ENCODE peak calls at places on chromosomes 13 and 19, in seven cellular contexts. H is spleen; I is uterus; F is substantia nigra; Y is lung; M is ascending aorta; C is CD4-positive, alpha-beta T cell. B is an unnamed sample.

GRCh38 chr19:44602071-44602470 is 11.3 kb upstream of the IGSF23 start:
- DNase-seq in H (no peak), I (no peak), F (no peak), Y (no peak), M (no peak), C (no peak), B (peak)

GRCh38 chr13:41976491-41976890 is 15.6 kb upstream of the VWA8 start:
- DNase-seq in H (no peak), I (no peak), F (no peak), Y (no peak), M (no peak), C (no peak), B (no peak)

GRCh38 chr19:11465605-11466004 is 15.2 kb downstream of the ELAVL3 start:
- DNase-seq in H (no peak), I (no peak), F (no peak), Y (no peak), M (no peak), C (no peak), B (no peak)

GRCh38 chr13:27274631-27275030 is 4.0 kb downstream of the RASL11A start:
- DNase-seq in H (no peak), I (no peak), F (no peak), Y (no peak), M (no peak), C (no peak), B (no peak)

GRCh38 chr19:17997969-17998826 is 9.8 kb upstream of the ARRDC2 start:
- DNase-seq in H (peak), I (no peak), F (no peak), Y (no peak), M (no peak), C (no peak), B (no peak)

GRCh38 chr19:15934332-15935078 is at the start of gene CYP4F11:
- DNase-seq in H (no peak), I (no peak), F (peak), Y (no peak), M (no peak), C (no peak), B (peak)

GRCh38 chr13:78601124-78601885 is 2.0 kb downstream of the POU4F1 start:
- DNase-seq in H (peak), I (no peak), F (no peak), Y (no peak), M (no peak), C (no peak), B (no peak)

GRCh38 chr13:27679896-27680295 is 58.2 kb downstream of the POLR1D start:
- DNase-seq in H (no peak), I (no peak), F (no peak), Y (no peak), M (no peak), C (no peak), B (no peak)

GRCh38 chr13:98923641-98924397 is 54.0 kb downstream of the DOCK9 start:
- DNase-seq in H (no peak), I (no peak), F (no peak), Y (no peak), M (no peak), C (no peak), B (no peak)

GRCh38 chr13:113974304-113975281 is 717 bp upstream of the C13orf46 start:
- DNase-seq in H (peak), I (no peak), F (no peak), Y (no peak), M (no peak), C (no peak), B (no peak)

GRCh38 chr19:55305491-55305890 is 19.6 kb downstream of the TMEM150B start:
- DNase-seq in H (no peak), I (peak), F (no peak), Y (no peak), M (no peak), C (peak), B (no peak)

GRCh38 chr13:113897966-113898365 is 34.1 kb upstream of the GAS6 start:
- DNase-seq in H (no peak), I (no peak), F (no peak), Y (peak), M (no peak), C (no peak), B (no peak)

GRCh38 chr13:97621631-97622030 is 187.7 kb downstream of the RAP2A start:
- DNase-seq in H (no peak), I (no peak), F (no peak), Y (no peak), M (no peak), C (no peak), B (no peak)

GRCh38 chr13:103349664-103350063 is 283.4 kb upstream of the SLC10A2 start:
- DNase-seq in H (no peak), I (no peak), F (no peak), Y (no peak), M (no peak), C (no peak), B (no peak)

GRCh38 chr19:2634228-2634951 is 68.1 kb downstream of the GNG7 start:
- DNase-seq in H (peak), I (no peak), F (no peak), Y (peak), M (no peak), C (no peak), B (no peak)

GRCh38 chr19:11205939-11206570 is 8.7 kb upstream of the KANK2 start:
- DNase-seq in H (no peak), I (no peak), F (no peak), Y (no peak), M (no peak), C (no peak), B (no peak)

GRCh38 chr13:73970413-73971055 is 163.7 kb downstream of the KLF12 start:
- DNase-seq in H (no peak), I (no peak), F (no peak), Y (no peak), M (no peak), C (no peak), B (no peak)

GRCh38 chr13:58495668-58496067 is 864.1 kb downstream of the PCDH17 start:
- DNase-seq in H (no peak), I (no peak), F (no peak), Y (no peak), M (no peak), C (no peak), B (no peak)

GRCh38 chr19:1066251-1066747 is 668 bp upstream of the ARHGAP45 start:
- DNase-seq in H (peak), I (no peak), F (no peak), Y (no peak), M (no peak), C (no peak), B (no peak)

GRCh38 chr13:110711778-110712070 is 1.8 kb upstream of the ING1 start:
- DNase-seq in H (peak), I (no peak), F (no peak), Y (no peak), M (no peak), C (no peak), B (no peak)

GRCh38 chr19:29526730-29527499 is 1.1 kb downstream of the VSTM2B start:
- DNase-seq in H (peak), I (no peak), F (peak), Y (no peak), M (no peak), C (no peak), B (no peak)

GRCh38 chr19:16899566-16900075 is 10.8 kb downstream of the F2RL3 start:
- DNase-seq in H (peak), I (no peak), F (no peak), Y (no peak), M (no peak), C (no peak), B (no peak)

GRCh38 chr13:44259045-44260042 is 114.3 kb upstream of the SERP2 start:
- DNase-seq in H (no peak), I (peak), F (no peak), Y (peak), M (peak), C (peak), B (no peak)

GRCh38 chr19:40907968-40908735 is 26.1 kb upstream of the CYP2A7 start:
- DNase-seq in H (peak), I (peak), F (no peak), Y (peak), M (no peak), C (peak), B (no peak)

GRCh38 chr13:110507678-110508381 is 53.7 kb downstream of the RAB20 start:
- DNase-seq in H (no peak), I (no peak), F (no peak), Y (peak), M (no peak), C (no peak), B (no peak)

GRCh38 chr13:95676100-95676774 is 702 bp upstream of the DNAJC3 start:
- DNase-seq in H (peak), I (no peak), F (no peak), Y (no peak), M (no peak), C (no peak), B (no peak)

GRCh38 chr19:53290758-53291549 is 23.4 kb upstream of the VN1R4 start:
- DNase-seq in H (no peak), I (no peak), F (no peak), Y (no peak), M (no peak), C (no peak), B (no peak)

GRCh38 chr13:72788831-72789230 is 6.9 kb downstream of the PIBF1 start:
- DNase-seq in H (no peak), I (no peak), F (no peak), Y (no peak), M (no peak), C (no peak), B (no peak)

GRCh38 chr19:54465367-54466109 is 2.0 kb upstream of the LENG9 start:
- DNase-seq in H (peak), I (no peak), F (no peak), Y (no peak), M (no peak), C (no peak), B (no peak)

GRCh38 chr13:59722580-59722900 is 441.2 kb downstream of the DIAPH3 start:
- DNase-seq in H (no peak), I (no peak), F (no peak), Y (no peak), M (no peak), C (no peak), B (no peak)

GRCh38 chr19:45899919-45900589 is 2.4 kb downstream of the MYPOP start:
- DNase-seq in H (no peak), I (no peak), F (no peak), Y (no peak), M (no peak), C (no peak), B (no peak)

GRCh38 chr19:17872251-17873001 is 681 bp downstream of the SLC5A5 start:
- DNase-seq in H (peak), I (no peak), F (no peak), Y (no peak), M (no peak), C (no peak), B (no peak)

GRCh38 chr19:11361037-11361770 is 6.0 kb downstream of the PLPPR2 start:
- DNase-seq in H (no peak), I (no peak), F (no peak), Y (peak), M (no peak), C (no peak), B (no peak)

GRCh38 chr13:110448230-110448629 is 113.3 kb downstream of the RAB20 start:
- DNase-seq in H (no peak), I (no peak), F (no peak), Y (no peak), M (no peak), C (no peak), B (no peak)

GRCh38 chr13:110524484-110525254 is 36.9 kb downstream of the RAB20 start:
- DNase-seq in H (no peak), I (no peak), F (no peak), Y (no peak), M (no peak), C (no peak), B (no peak)

DNA sequence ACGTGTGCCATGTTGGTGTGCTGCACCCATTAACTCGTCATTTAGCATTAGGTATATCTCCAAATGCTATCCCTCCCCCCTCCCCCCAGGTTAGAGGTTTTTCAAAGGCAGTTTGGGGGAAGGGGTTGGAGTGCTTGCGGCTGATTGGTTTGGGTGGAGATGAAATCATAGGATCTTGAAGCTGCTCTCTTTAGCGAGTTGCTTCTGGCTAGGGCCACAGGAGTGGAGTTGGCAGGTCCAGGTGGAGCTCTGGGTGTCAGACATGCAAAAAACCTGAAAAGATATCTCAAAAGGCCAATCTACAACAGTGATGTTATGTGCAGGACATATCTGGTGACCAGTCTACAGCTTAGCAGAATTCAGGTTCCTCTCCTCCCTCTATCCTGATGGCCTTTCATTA is 32.6 kb upstream of the CXCL17 start:
- DNase-seq in H (no peak), I (no peak), F (no peak), Y (no peak), M (no peak), C (no peak), B (no peak)
- H3K27ac ChIP-seq in H (no peak), I (no peak), F (no peak), Y (no peak), M (no peak), C (no peak), B (no peak)

GRCh38 chr13:49539313-49539712 is 43.6 kb downstream of the PHF11 start:
- DNase-seq in H (no peak), I (peak), F (no peak), Y (no peak), M (no peak), C (no peak), B (no peak)

GRCh38 chr13:49543656-49544055 is 41.7 kb downstream of the RCBTB1 start:
- DNase-seq in H (no peak), I (no peak), F (no peak), Y (no peak), M (no peak), C (no peak), B (no peak)

GRCh38 chr13:49539746-49540145 is 44.0 kb downstream of the PHF11 start:
- DNase-seq in H (no peak), I (no peak), F (no peak), Y (no peak), M (no peak), C (no peak), B (no peak)

GRCh38 chr13:49538404-49538803 is 42.7 kb downstream of the PHF11 start:
- DNase-seq in H (no peak), I (no peak), F (no peak), Y (no peak), M (no peak), C (no peak), B (no peak)

DNA sequence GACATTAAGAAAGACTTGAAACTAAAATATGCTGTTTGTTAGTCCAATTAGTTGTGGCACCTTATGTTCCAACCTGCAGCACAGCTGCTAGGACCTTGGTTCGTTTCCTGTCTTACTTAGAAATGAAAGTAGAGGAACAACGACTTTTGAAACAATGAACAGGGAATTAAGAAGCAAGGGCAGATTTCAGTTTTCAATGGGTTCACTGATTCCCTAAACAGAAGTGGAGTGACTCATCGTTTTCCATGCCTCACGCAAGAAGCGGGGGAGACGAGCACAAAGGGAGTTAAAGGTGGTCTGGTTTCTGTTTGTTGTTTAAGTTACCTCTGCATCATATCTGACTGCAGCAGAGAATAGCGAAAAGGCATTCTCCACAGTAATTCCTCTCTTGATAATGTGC is 44.8 kb downstream of the PHF11 start:
- DNase-seq in H (no peak), I (peak), F (no peak), Y (no peak), M (no peak), C (no peak), B (no peak)
- H3K27ac ChIP-seq in H (peak), I (peak), F (no peak), Y (no peak), M (no peak), C (no peak), B (no peak)

DNA sequence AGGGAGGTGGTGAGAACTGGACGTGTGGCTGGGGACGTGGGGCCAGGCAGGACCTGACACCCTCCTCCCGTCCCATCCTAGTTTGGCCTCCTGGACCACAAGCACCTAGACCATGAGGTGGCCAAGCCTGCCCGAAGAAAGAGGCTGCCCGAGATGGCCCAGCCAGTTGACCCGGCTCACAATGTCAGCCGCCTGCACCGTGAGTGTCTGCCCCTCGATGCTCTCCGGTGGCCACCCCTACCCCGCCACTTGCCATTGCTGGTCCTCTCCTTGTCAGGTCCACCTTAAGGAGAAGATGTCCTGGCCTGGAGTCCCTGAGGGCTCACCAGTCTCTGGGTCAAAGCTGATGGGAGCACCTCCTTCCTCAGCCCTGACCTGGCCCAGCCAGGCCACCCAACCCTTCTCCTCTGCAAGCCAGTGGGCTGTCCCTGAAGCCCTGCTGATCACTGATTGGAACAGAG is 2.2 kb downstream of the ANGPTL4 start:
- DNase-seq in H (peak), I (no peak), F (no peak), Y (no peak), M (no peak), C (no peak), B (no peak)
- H3K27ac ChIP-seq in H (peak), I (peak), F (no peak), Y (no peak), M (no peak), C (no peak), B (no peak)

DNA sequence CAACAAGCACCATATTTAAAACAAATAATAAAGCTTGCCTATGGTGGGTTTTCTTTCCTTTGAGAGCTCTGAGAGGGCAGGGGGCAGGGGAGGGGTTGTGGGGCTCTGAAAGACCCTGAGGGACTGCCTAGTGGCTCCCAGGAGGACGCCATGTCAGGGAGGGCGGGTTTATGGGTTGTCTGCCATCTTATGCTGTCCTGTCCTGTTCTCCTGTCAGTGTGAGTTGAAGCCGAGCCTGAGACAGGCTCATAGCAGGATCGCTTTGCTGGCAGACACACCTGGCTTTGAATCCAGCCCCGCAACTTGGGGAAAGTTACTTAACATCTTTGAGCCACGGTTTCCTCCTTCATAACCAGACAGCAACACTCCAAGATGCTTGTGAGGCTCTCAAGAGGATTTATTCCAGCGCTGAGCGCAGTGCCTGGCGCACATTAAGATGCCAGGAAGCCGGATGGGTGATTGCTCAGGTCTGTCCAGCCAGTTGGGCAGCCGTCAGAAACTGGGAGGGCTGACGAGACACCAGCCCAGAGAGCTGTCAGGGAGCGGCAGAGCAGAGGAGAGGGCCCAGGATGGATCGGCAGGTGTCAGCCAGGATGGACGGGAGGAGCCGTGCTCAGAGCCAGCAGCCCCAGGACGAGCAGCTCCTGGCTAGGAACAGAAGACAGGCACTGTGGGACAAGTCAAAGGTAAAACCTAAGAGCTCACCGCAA is 36.8 kb upstream of the C1QTNF9 start:
- DNase-seq in H (peak), I (peak), F (peak), Y (peak), M (no peak), C (no peak), B (no peak)
- H3K27ac ChIP-seq in H (peak), I (peak), F (peak), Y (peak), M (peak), C (peak), B (no peak)

DNA sequence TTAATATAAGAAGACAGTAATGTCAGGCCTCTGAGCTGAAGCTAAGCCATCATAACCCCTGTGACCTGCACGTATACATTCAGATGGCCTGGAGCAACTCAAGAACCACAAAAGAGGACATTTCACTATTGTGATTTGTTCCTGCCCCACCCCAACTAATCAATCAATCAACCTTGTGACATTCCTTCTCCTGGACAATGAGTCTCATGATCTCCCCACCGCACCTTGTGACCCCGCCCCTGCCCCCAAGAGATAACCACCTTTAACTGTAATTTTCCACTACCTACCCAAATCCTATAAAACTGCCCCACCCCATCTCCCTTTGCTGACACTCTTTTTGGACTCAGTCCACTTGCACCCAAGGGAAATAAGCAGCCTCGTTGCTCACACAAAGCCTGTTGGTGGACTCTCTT is 14.1 kb downstream of the CD70 start:
- DNase-seq in H (no peak), I (no peak), F (no peak), Y (no peak), M (no peak), C (no peak), B (no peak)
- H3K27ac ChIP-seq in H (no peak), I (no peak), F (no peak), Y (no peak), M (no peak), C (no peak), B (peak)

DNA sequence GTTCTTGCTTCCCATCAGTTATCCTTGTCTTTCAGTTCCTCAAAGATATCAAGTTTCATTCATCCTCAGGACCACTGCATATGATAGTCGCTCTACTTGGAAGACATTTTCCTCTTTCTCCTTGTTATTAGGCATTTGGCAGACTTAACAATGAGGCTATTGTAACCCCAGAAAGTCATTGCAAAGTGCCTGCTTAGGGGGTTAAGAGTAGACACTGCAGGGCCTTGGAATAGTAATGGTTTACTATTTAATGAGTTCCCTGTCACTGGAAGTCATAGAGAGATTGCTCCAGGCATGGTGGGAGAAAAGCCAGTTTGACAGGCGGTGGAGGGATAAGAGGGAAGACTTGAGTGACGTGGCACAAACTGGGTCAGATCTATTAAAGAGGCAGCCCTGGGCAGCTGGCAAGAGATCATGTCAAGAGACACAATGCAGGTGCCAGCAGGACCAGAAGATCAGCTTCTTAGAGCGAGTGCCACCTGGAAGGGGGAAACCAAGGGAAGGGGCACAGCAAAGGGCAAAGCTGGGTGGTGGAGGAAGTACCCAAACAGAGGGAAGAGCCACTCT is 16.8 kb upstream of the CPB2 start:
- DNase-seq in H (no peak), I (no peak), F (no peak), Y (no peak), M (no peak), C (no peak), B (no peak)
- H3K27ac ChIP-seq in H (no peak), I (no peak), F (peak), Y (no peak), M (no peak), C (no peak), B (no peak)